ENCODE peak calls at places on chromosomes 3 and 15, in eight cellular contexts. I is anterior cingulate cortex, S is choroid plexus epithelial cell, L is progenitor cell of endocrine pancreas, P is LNCaP clone FGC, H is neuronal stem cell, Y is cardiac muscle cell, A is GM03348. J is an unnamed sample.

GRCh38 chr15:32698773-32699390 is 18.9 kb upstream of the GREM1 start:
- DNase-seq in I (no peak), S (no peak), L (no peak), P (no peak), H (no peak), Y (no peak), A (no peak), J (no peak)

GRCh38 chr15:94610069-94610863 is 378.9 kb downstream of the MCTP2 start:
- DNase-seq in I (no peak), S (no peak), L (no peak), P (no peak), H (no peak), Y (peak), A (no peak), J (no peak)

GRCh38 chr3:160434071-160434470 is 15.5 kb downstream of the TRIM59 start:
- DNase-seq in I (no peak), S (peak), L (no peak), P (no peak), H (no peak), Y (peak), A (peak), J (no peak)

GRCh38 chr3:110697961-110698360 is 373.7 kb upstream of the NECTIN3 start:
- DNase-seq in I (no peak), S (peak), L (no peak), P (no peak), H (no peak), Y (peak), A (no peak), J (no peak)

GRCh38 chr15:59738676-59739075 is 49.6 kb upstream of the BNIP2 start:
- DNase-seq in I (no peak), S (no peak), L (no peak), P (peak), H (no peak), Y (no peak), A (no peak), J (no peak)

GRCh38 chr3:9125278-9125951 is 124.0 kb downstream of the SRGAP3 start:
- DNase-seq in I (no peak), S (no peak), L (no peak), P (no peak), H (no peak), Y (no peak), A (no peak), J (no peak)

GRCh38 chr3:69647081-69647480 is 92.2 kb upstream of the MITF start:
- DNase-seq in I (no peak), S (no peak), L (no peak), P (no peak), H (no peak), Y (no peak), A (no peak), J (no peak)

GRCh38 chr15:48096813-48097212 is 24.0 kb upstream of the SLC24A5 start:
- DNase-seq in I (no peak), S (peak), L (no peak), P (no peak), H (no peak), Y (peak), A (peak), J (no peak)

GRCh38 chr3:127784865-127785710 is 37.2 kb downstream of the MGLL start:
- DNase-seq in I (no peak), S (no peak), L (no peak), P (no peak), H (no peak), Y (no peak), A (no peak), J (no peak)

GRCh38 chr3:94081880-94082279 is 19.0 kb downstream of the NSUN3 start:
- DNase-seq in I (no peak), S (no peak), L (no peak), P (no peak), H (no peak), Y (no peak), A (no peak), J (no peak)

GRCh38 chr3:119434703-119435102 is 28.7 kb downstream of the TMEM39A start:
- DNase-seq in I (no peak), S (no peak), L (no peak), P (no peak), H (no peak), Y (no peak), A (no peak), J (no peak)

GRCh38 chr3:48268381-48268935 is 27.6 kb downstream of the ZNF589 start:
- DNase-seq in I (peak), S (no peak), L (no peak), P (no peak), H (no peak), Y (no peak), A (no peak), J (no peak)

GRCh38 chr3:70358978-70359580 is 46.6 kb upstream of the MDFIC2 start:
- DNase-seq in I (peak), S (peak), L (no peak), P (peak), H (peak), Y (peak), A (peak), J (no peak)

GRCh38 chr3:183641875-183642274 is 6.5 kb downstream of the KLHL24 start:
- DNase-seq in I (peak), S (no peak), L (no peak), P (no peak), H (no peak), Y (no peak), A (no peak), J (no peak)

GRCh38 chr15:93246266-93247242 is 157.5 kb upstream of the RGMA start:
- DNase-seq in I (no peak), S (no peak), L (no peak), P (no peak), H (no peak), Y (no peak), A (no peak), J (no peak)

GRCh38 chr3:64445318-64446300 is 220.3 kb upstream of the PRICKLE2 start:
- DNase-seq in I (peak), S (peak), L (peak), P (no peak), H (peak), Y (peak), A (peak), J (peak)

GRCh38 chr3:169662215-169663070 is 1.1 kb downstream of the MECOM start:
- DNase-seq in I (no peak), S (peak), L (peak), P (peak), H (peak), Y (peak), A (peak), J (peak)

GRCh38 chr3:113214917-113215595 is 3.7 kb downstream of the BOC start:
- DNase-seq in I (no peak), S (peak), L (no peak), P (no peak), H (no peak), Y (peak), A (peak), J (no peak)

GRCh38 chr3:101144080-101144479 is 150.9 kb upstream of the ABI3BP start:
- DNase-seq in I (no peak), S (no peak), L (no peak), P (no peak), H (no peak), Y (no peak), A (no peak), J (no peak)

GRCh38 chr15:38438031-38438986 is 15.6 kb upstream of the FAM98B start:
- DNase-seq in I (no peak), S (peak), L (no peak), P (no peak), H (no peak), Y (peak), A (no peak), J (no peak)

GRCh38 chr3:72593881-72594397 is 254.3 kb downstream of the SHQ1 start:
- DNase-seq in I (no peak), S (peak), L (no peak), P (no peak), H (no peak), Y (peak), A (peak), J (no peak)

GRCh38 chr3:5136619-5137429 is 14.7 kb downstream of the ARL8B start:
- DNase-seq in I (no peak), S (peak), L (no peak), P (no peak), H (no peak), Y (peak), A (no peak), J (no peak)

GRCh38 chr3:129034650-129035049 is 25.9 kb upstream of the GP9 start:
- DNase-seq in I (no peak), S (no peak), L (no peak), P (no peak), H (no peak), Y (no peak), A (no peak), J (no peak)

GRCh38 chr3:172561894-172562664 is 38.8 kb upstream of the TNFSF10 start:
- DNase-seq in I (no peak), S (no peak), L (no peak), P (peak), H (no peak), Y (no peak), A (no peak), J (no peak)

GRCh38 chr3:112579232-112579631 is 17.4 kb downstream of the SLC35A5 start:
- DNase-seq in I (no peak), S (no peak), L (no peak), P (no peak), H (no peak), Y (no peak), A (no peak), J (no peak)

GRCh38 chr3:55000546-55000945 is 72.7 kb upstream of the LRTM1 start:
- DNase-seq in I (no peak), S (peak), L (no peak), P (no peak), H (no peak), Y (peak), A (peak), J (peak)

GRCh38 chr15:96218623-96219465 is 111.7 kb upstream of the NR2F2 start:
- DNase-seq in I (no peak), S (peak), L (no peak), P (no peak), H (no peak), Y (no peak), A (no peak), J (no peak)

GRCh38 chr15:58864602-58865419 is 68.7 kb downstream of the SLTM start:
- DNase-seq in I (peak), S (peak), L (no peak), P (no peak), H (no peak), Y (peak), A (peak), J (peak)

GRCh38 chr3:46422617-46423016 is 15.6 kb downstream of the CCRL2 start:
- DNase-seq in I (peak), S (no peak), L (no peak), P (no peak), H (no peak), Y (no peak), A (no peak), J (peak)

GRCh38 chr15:26051771-26052685 is 188.9 kb upstream of the ATP10A start:
- DNase-seq in I (no peak), S (peak), L (no peak), P (no peak), H (no peak), Y (no peak), A (peak), J (no peak)

GRCh38 chr15:23750179-23750578 is 63.1 kb upstream of the NDN start:
- DNase-seq in I (no peak), S (no peak), L (no peak), P (peak), H (no peak), Y (no peak), A (no peak), J (no peak)

GRCh38 chr15:28948036-28948435 is 62.3 kb downstream of the APBA2 start:
- DNase-seq in I (no peak), S (no peak), L (no peak), P (no peak), H (no peak), Y (no peak), A (no peak), J (no peak)

GRCh38 chr3:46396129-46396528 is 10.7 kb downstream of the CCR5AS start:
- DNase-seq in I (no peak), S (no peak), L (no peak), P (no peak), H (no peak), Y (no peak), A (no peak), J (no peak)

GRCh38 chr3:144638009-144638408 is 666.4 kb downstream of the DIPK2A start:
- DNase-seq in I (no peak), S (no peak), L (no peak), P (no peak), H (no peak), Y (no peak), A (no peak), J (no peak)

GRCh38 chr3:116256843-116257485 is 188.3 kb downstream of the LSAMP start:
- DNase-seq in I (no peak), S (no peak), L (no peak), P (no peak), H (no peak), Y (no peak), A (peak), J (no peak)

GRCh38 chr3:100637197-100637631 is 27.8 kb downstream of the ADGRG7 start:
- DNase-seq in I (no peak), S (peak), L (no peak), P (no peak), H (no peak), Y (peak), A (no peak), J (no peak)

J was measured in glutamatergic neuron.